ENCODE peak calls at places on chromosomes 16 and 17, in six cellular contexts. H is HCT116, T is GM12891, Y is transverse colon, L is sigmoid colon, S is spleen. O is an unnamed sample.

GRCh38 chr16:58128721-58129096 is 472 bp downstream of the CFAP20 start:
- DNase-seq in H (no peak), T (no peak), Y (no peak), S (no peak), L (peak; percentile 67), O (peak; percentile 13)

GRCh38 chr17:5958850-5959249 is 111.3 kb upstream of the WSCD1 start:
- DNase-seq in L (no peak), S (no peak), H (no peak), Y (no peak), T (no peak), O (no peak)

GRCh38 chr16:27369806-27370205 is 32.2 kb upstream of the IL21R start:
- DNase-seq in T (no peak), Y (no peak), S (peak; percentile 46), L (no peak), H (no peak), O (no peak)

GRCh38 chr17:12537436-12537835 is 128.3 kb upstream of the MYOCD start:
- DNase-seq in Y (no peak), S (no peak), T (no peak), H (no peak), L (no peak), O (no peak)

GRCh38 chr16:86307518-86307903 is 202.8 kb upstream of the FOXF1 start:
- DNase-seq in S (no peak), Y (no peak), L (peak; percentile 57), H (peak; percentile 21), T (no peak), O (no peak)

GRCh38 chr17:42563543-42563942 is 1.6 kb downstream of the COASY start:
- DNase-seq in T (no peak), Y (peak; percentile 40), S (no peak), H (no peak), L (no peak), O (no peak)

GRCh38 chr16:48381201-48381600 is 4.0 kb downstream of the SIAH1 start:
- DNase-seq in Y (no peak), S (no peak), H (no peak), L (no peak), T (no peak), O (no peak)

GRCh38 chr17:56973520-56973919 is 4.4 kb upstream of the SCPEP1 start:
- DNase-seq in S (no peak), T (no peak), Y (no peak), H (no peak), L (no peak), O (no peak)

GRCh38 chr16:86576591-86577313 is 1.6 kb upstream of the FOXL1 start:
- DNase-seq in L (no peak), T (no peak), S (no peak), H (no peak), Y (no peak), O (no peak)

GRCh38 chr17:72501404-72502110 is 380.7 kb downstream of the SOX9 start:
- DNase-seq in H (no peak), L (no peak), Y (no peak), S (peak; percentile 45), T (no peak), O (no peak)

GRCh38 chr17:7857724-7858486 is at the start of gene CYB5D1:
- DNase-seq in H (peak; percentile 94), S (peak; percentile 95), L (peak; percentile 97), T (peak; percentile 67), Y (peak; percentile 93), O (no peak)

GRCh38 chr16:85853641-85854545 is 45.1 kb upstream of the IRF8 start:
- DNase-seq in T (no peak), L (peak; percentile 54), Y (no peak), S (peak; percentile 57), H (no peak), O (no peak)

GRCh38 chr17:18921912-18922451 is 30.0 kb upstream of the SLC5A10 start:
- DNase-seq in S (no peak), Y (peak; percentile 28), T (no peak), L (peak; percentile 59), H (no peak), O (no peak)

GRCh38 chr16:66298571-66299120 is 67.8 kb upstream of the CDH5 start:
- DNase-seq in T (no peak), S (no peak), L (peak; percentile 18), Y (no peak), H (no peak), O (no peak)

GRCh38 chr17:17739388-17740066 is 58.3 kb downstream of the RAI1 start:
- DNase-seq in T (no peak), Y (peak; percentile 46), S (no peak), L (peak; percentile 88), H (no peak), O (no peak)

GRCh38 chr16:1019934-1020305 is 38.4 kb downstream of the SOX8 start:
- DNase-seq in Y (no peak), S (no peak), T (no peak), L (no peak), H (no peak), O (no peak)

GRCh38 chr17:45147102-45147580 is 1.1 kb upstream of the HEXIM1 start:
- DNase-seq in Y (no peak), T (no peak), S (peak; percentile 90), H (no peak), L (no peak), O (peak; percentile 58)

GRCh38 chr17:20009302-20010098 is at the start of gene SPECC1:
- DNase-seq in S (peak; percentile 97), L (peak; percentile 84), T (peak; percentile 83), H (peak; percentile 49), Y (peak; percentile 86), O (peak; percentile 78)

GRCh38 chr17:76542984-76543383 is 3.1 kb downstream of the PRCD start:
- DNase-seq in H (no peak), S (peak; percentile 57), T (no peak), Y (no peak), L (no peak), O (no peak)

GRCh38 chr17:7969434-7969833 is 33.0 kb upstream of the GUCY2D start:
- DNase-seq in L (peak; percentile 4), S (no peak), Y (no peak), T (no peak), H (no peak), O (no peak)

GRCh38 chr16:11833951-11834695 is 17.2 kb downstream of the RSL1D1 start:
- DNase-seq in T (no peak), Y (no peak), S (no peak), L (no peak), H (no peak), O (no peak)

GRCh38 chr16:85585762-85586161 is 27.4 kb upstream of the GSE1 start:
- DNase-seq in H (no peak), S (no peak), L (no peak), T (no peak), Y (no peak), O (no peak)

GRCh38 chr17:6090253-6090652 is 20.1 kb downstream of the WSCD1 start:
- DNase-seq in H (no peak), L (peak; percentile 47), S (peak; percentile 76), T (no peak), Y (peak; percentile 72), O (no peak)

GRCh38 chr17:20244671-20245070 is 222.7 kb downstream of the LGALS9B start:
- DNase-seq in S (no peak), H (no peak), Y (no peak), L (no peak), T (no peak), O (no peak)

GRCh38 chr16:55499281-55499680 is 9.6 kb upstream of the LPCAT2 start:
- DNase-seq in T (no peak), S (no peak), L (no peak), H (no peak), Y (no peak), O (no peak)

GRCh38 chr17:74199306-74200092 is 4.0 kb upstream of the RPL38 start:
- DNase-seq in T (peak; percentile 75), H (no peak), S (peak; percentile 92), Y (peak; percentile 72), L (peak; percentile 72), O (peak; percentile 76)

GRCh38 chr17:38322897-38323296 is 20.9 kb downstream of the GPR179 start:
- DNase-seq in H (no peak), S (no peak), L (no peak), T (no peak), Y (no peak), O (no peak)

GRCh38 chr17:38324141-38324540 is 19.6 kb downstream of the GPR179 start:
- DNase-seq in L (no peak), T (no peak), S (no peak), H (no peak), Y (no peak), O (no peak)

GRCh38 chr17:38324732-38325131 is 19.0 kb downstream of the GPR179 start:
- DNase-seq in T (no peak), Y (no peak), L (no peak), H (no peak), S (no peak), O (no peak)

GRCh38 chr17:38320482-38320881 is 23.3 kb downstream of the GPR179 start:
- DNase-seq in H (no peak), L (no peak), Y (no peak), T (no peak), S (peak; percentile 52), O (no peak)

DNA sequence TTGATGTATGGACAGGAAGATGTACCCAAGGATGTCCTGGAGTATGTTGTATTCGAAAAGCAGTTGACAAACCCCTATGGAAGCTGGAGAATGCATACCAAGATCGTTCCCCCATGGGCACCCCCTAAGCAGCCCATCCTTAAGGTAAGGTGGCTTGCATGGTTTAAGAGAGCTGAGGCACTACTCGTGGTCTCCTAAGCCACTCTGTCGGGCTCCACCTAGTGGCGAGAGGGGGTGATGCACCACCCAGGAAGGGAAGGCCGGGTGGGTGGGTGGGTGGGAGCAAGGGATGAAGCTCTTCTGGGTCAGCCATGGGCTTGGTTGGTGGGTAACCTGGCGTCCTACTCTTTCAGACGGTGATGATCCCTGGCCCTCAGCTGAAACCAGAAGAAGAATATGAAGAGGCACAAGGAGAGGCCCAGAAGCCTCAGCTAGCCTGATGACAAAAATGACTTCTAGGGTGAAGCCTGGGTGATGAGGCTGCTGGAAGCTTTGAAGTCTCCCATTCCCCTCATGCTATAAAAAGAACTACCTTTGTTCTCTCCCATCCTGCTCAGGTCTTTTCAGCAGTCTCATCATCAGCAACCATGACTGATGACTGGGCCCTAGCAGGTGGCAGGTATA is 21.5 kb downstream of the GPR179 start:
- DNase-seq in S (peak; percentile 91), T (peak; percentile 68), Y (peak; percentile 65), H (peak; percentile 28), L (peak; percentile 76), O (peak; percentile 59)
- TF ChIP-seq POLR2AphosphoS5 in S (no peak), T (no peak), Y (no peak), H (no peak), L (no peak), O (no peak)

GRCh38 chr17:4609761-4610160 is 25.4 kb downstream of the SMTNL2 start:
- DNase-seq in Y (no peak), L (no peak), H (no peak), S (no peak), T (no peak), O (no peak)
- TF ChIP-seq POLR2A in Y (no peak), L (no peak), H (no peak), S (no peak), T (no peak), O (no peak)

DNA sequence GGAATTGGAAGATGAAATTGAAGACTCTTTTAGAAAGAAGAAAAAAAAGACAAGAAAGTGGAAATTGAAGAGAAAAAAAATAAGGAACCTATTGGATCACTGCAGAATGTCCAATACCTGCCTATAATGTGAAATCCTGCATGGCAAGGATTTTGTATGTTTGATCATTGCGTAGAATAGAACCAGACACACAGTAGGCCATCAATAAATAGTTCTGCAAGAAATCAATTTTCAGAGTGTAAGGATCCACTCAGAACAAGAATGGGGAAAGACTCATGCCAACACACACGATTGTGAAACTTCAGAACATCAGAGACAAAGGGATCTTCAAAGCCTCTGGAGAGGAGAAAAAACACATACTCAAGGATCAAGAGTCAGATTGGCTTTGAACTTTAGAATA is 39.7 kb upstream of the DHX40 start:
- DNase-seq in H (no peak), T (no peak), L (no peak), S (no peak), Y (no peak), O (no peak)
- TF ChIP-seq POLR2AphosphoS5 in H (no peak), T (no peak), L (no peak), S (no peak), Y (no peak), O (no peak)

GRCh38 chr16:75305364-75306101 is 54.1 kb upstream of the BCAR1 start:
- DNase-seq in Y (peak; percentile 90), T (no peak), H (peak; percentile 100), S (no peak), L (peak; percentile 90), O (no peak)
- TF ChIP-seq POLR2A in Y (peak; percentile 82), T (no peak), H (peak; percentile 34), S (no peak), L (no peak), O (no peak)